ENCODE peak calls at places on chromosomes 1 and 21, in four cellular contexts. M is ELF-1, A is T-cell, K is fibroblast of pulmonary artery. N is an unnamed sample.

GRCh38 chr1:47705517-47706130 is 267.8 kb downstream of the FOXD2 start:
- DNase-seq in M (no peak), A (no peak), K (no peak), N (no peak)

GRCh38 chr1:60343736-60344135 is 270.2 kb upstream of the C1orf87 start:
- DNase-seq in M (no peak), A (no peak), K (no peak), N (no peak)

GRCh38 chr1:87329756-87330200 is 1.1 kb downstream of the LMO4 start:
- DNase-seq in M (peak; percentile 18), A (no peak), K (peak; percentile 31), N (no peak)

GRCh38 chr21:34198232-34199120 is 125.1 kb downstream of the MRPS6 start:
- DNase-seq in M (no peak), A (peak; percentile 12), K (no peak), N (no peak)

GRCh38 chr1:235063068-235063765 is 65.4 kb downstream of the TOMM20 start:
- DNase-seq in M (no peak), A (no peak), K (no peak), N (no peak)

GRCh38 chr1:154219511-154219910 is 1.2 kb upstream of the UBAP2L start:
- DNase-seq in M (peak; percentile 28), A (no peak), K (no peak), N (no peak)

GRCh38 chr1:211182746-211183145 is 48.8 kb upstream of the KCNH1 start:
- DNase-seq in M (no peak), A (no peak), K (no peak), N (no peak)

GRCh38 chr1:234844479-234845031 is 234.6 kb upstream of the IRF2BP2 start:
- DNase-seq in M (no peak), A (no peak), K (no peak), N (no peak)

GRCh38 chr1:111510003-111510380 is 6.6 kb upstream of the ADORA3 start:
- DNase-seq in M (no peak), A (no peak), K (peak; percentile 65), N (no peak)

GRCh38 chr1:43994794-43995790 is 3.7 kb downstream of the CCDC24 start:
- DNase-seq in M (peak; percentile 80), A (no peak), K (peak; percentile 33), N (no peak)

GRCh38 chr1:96792220-96792619 is 70.6 kb downstream of the PTBP2 start:
- DNase-seq in M (no peak), A (no peak), K (no peak), N (no peak)

GRCh38 chr1:27496604-27497155 is 6.7 kb upstream of the WASF2 start:
- DNase-seq in M (peak; percentile 84), A (no peak), K (peak; percentile 60), N (no peak)